ENCODE peak calls at places on chromosomes 1 and 21, in ten cellular contexts. T is WTC11, O is AG04450, N is fibroblast of the aortic adventitia, U is left ventricle myocardium inferior, M is PC-9, S is astrocyte of the spinal cord, R is heart left ventricle, Z is endothelial cell, C is astrocyte of the cerebellum. I is an unnamed sample.

GRCh38 chr1:36542962-36543515 is 60.3 kb upstream of the CSF3R start:
- DNase-seq in U (no peak), M (no peak), Z (peak), S (no peak), T (peak), C (no peak), N (no peak), O (no peak), R (no peak), I (no peak)

GRCh38 chr1:11970441-11971185 is 9.6 kb upstream of the MFN2 start:
- DNase-seq in C (no peak), Z (no peak), O (no peak), M (no peak), U (no peak), S (no peak), R (no peak), T (no peak), N (no peak), I (no peak)

GRCh38 chr1:211874521-211875347 is 44.2 kb upstream of the LPGAT1 start:
- DNase-seq in R (no peak), T (no peak), M (no peak), S (no peak), C (no peak), N (no peak), O (no peak), U (no peak), Z (no peak), I (no peak)

GRCh38 chr1:51756290-51756689 is 122.2 kb downstream of the NRDC start:
- DNase-seq in R (no peak), M (no peak), O (no peak), C (no peak), U (no peak), T (no peak), N (no peak), Z (no peak), S (no peak), I (no peak)

GRCh38 chr1:17439250-17440073 is at the start of gene RCC2:
- DNase-seq in Z (peak), M (peak), R (peak), S (peak), O (peak), U (peak), C (peak), T (peak), N (peak), I (peak)

GRCh38 chr1:180269848-180270766 is 40.0 kb downstream of the LHX4 start:
- DNase-seq in O (no peak), C (no peak), U (no peak), M (no peak), N (no peak), T (peak), R (no peak), S (no peak), Z (no peak), I (peak)

GRCh38 chr1:3548156-3548893 is 63.0 kb downstream of the MEGF6 start:
- DNase-seq in R (no peak), S (no peak), C (peak), N (peak), M (no peak), U (no peak), T (peak), Z (no peak), O (peak), I (peak)

GRCh38 chr21:39082656-39083376 is 100.4 kb downstream of the PSMG1 start:
- DNase-seq in U (no peak), M (no peak), T (peak), O (no peak), C (no peak), Z (no peak), S (no peak), R (no peak), N (no peak), I (no peak)

GRCh38 chr1:205294175-205294913 is 27.2 kb downstream of the NUAK2 start:
- DNase-seq in R (peak), T (peak), Z (no peak), S (peak), N (peak), M (peak), O (peak), C (no peak), U (no peak), I (peak)

GRCh38 chr1:101293461-101294045 is 56.7 kb downstream of the S1PR1 start:
- DNase-seq in Z (no peak), S (peak), M (no peak), C (peak), O (no peak), N (no peak), T (no peak), U (no peak), R (no peak), I (peak)

GRCh38 chr1:19717467-19717866 is 52.8 kb downstream of the HTR6 start:
- DNase-seq in O (no peak), R (no peak), C (no peak), S (no peak), M (no peak), U (no peak), Z (no peak), N (no peak), T (no peak), I (no peak)

GRCh38 chr1:97013904-97014303 is 292.3 kb downstream of the PTBP2 start:
- DNase-seq in U (no peak), T (no peak), C (peak), R (no peak), O (no peak), S (peak), N (peak), Z (no peak), M (no peak), I (peak)

GRCh38 chr1:94942171-94943128 is 15.5 kb upstream of the CNN3 start:
- DNase-seq in S (no peak), Z (no peak), T (no peak), O (no peak), N (peak), C (no peak), M (no peak), R (no peak), U (no peak), I (no peak)

GRCh38 chr1:82015444-82015843 is 214.7 kb downstream of the ADGRL2 start:
- DNase-seq in S (no peak), Z (no peak), N (no peak), R (no peak), C (no peak), M (no peak), U (no peak), T (no peak), O (no peak), I (no peak)

GRCh38 chr21:28423521-28423920 is 569.2 kb downstream of the LTN1 start:
- DNase-seq in C (no peak), M (no peak), Z (no peak), O (no peak), N (no peak), R (no peak), T (no peak), U (no peak), S (no peak), I (no peak)

GRCh38 chr1:199512037-199512710 is 515.3 kb upstream of the NR5A2 start:
- DNase-seq in R (no peak), O (no peak), N (no peak), U (no peak), C (no peak), M (no peak), S (no peak), Z (no peak), T (peak), I (no peak)

GRCh38 chr1:226425431-226426031 is 17.6 kb upstream of the PARP1 start:
- DNase-seq in Z (no peak), N (no peak), U (no peak), C (no peak), T (no peak), R (no peak), O (no peak), M (no peak), S (no peak), I (no peak)

GRCh38 chr1:154623358-154623757 is 15.4 kb upstream of the ADAR start:
- DNase-seq in M (no peak), Z (no peak), T (no peak), N (no peak), C (no peak), O (no peak), U (no peak), S (no peak), R (no peak), I (no peak)

GRCh38 chr21:27649323-27649722 is 682.4 kb upstream of the ADAMTS5 start:
- DNase-seq in R (no peak), U (no peak), N (peak), O (peak), M (no peak), T (no peak), C (peak), Z (no peak), S (peak), I (peak)

GRCh38 chr1:223803211-223803610 is 42.5 kb downstream of the TP53BP2 start:
- DNase-seq in U (no peak), T (no peak), C (no peak), O (no peak), R (no peak), S (no peak), M (no peak), Z (no peak), N (no peak), I (no peak)

GRCh38 chr1:3030663-3031381 is 9.6 kb downstream of the ACTRT2 start:
- DNase-seq in M (no peak), O (no peak), R (peak), C (no peak), U (no peak), Z (no peak), N (no peak), S (no peak), T (no peak), I (no peak)

GRCh38 chr1:203891950-203892349 is 30.6 kb downstream of the SNRPE start:
- DNase-seq in Z (no peak), T (no peak), O (no peak), C (no peak), S (no peak), N (no peak), R (no peak), U (no peak), M (no peak), I (peak)

GRCh38 chr1:7427901-7428300 is 343.2 kb upstream of the VAMP3 start:
- DNase-seq in C (no peak), U (no peak), S (no peak), N (no peak), R (peak), M (no peak), T (no peak), O (no peak), Z (peak), I (no peak)

GRCh38 chr1:164748253-164748899 is 189.4 kb downstream of the PBX1 start:
- DNase-seq in N (peak), U (peak), C (peak), Z (no peak), S (peak), M (peak), O (peak), R (no peak), T (no peak), I (peak)

GRCh38 chr1:41683681-41684500 is 199.4 kb upstream of the EDN2 start:
- DNase-seq in Z (no peak), C (no peak), M (peak), U (no peak), S (no peak), N (no peak), R (peak), O (no peak), T (no peak), I (no peak)

GRCh38 chr1:19635646-19636045 is 8.5 kb upstream of the NBL1 start:
- DNase-seq in S (no peak), O (no peak), T (no peak), M (no peak), C (no peak), N (peak), R (no peak), U (no peak), Z (no peak), I (peak)

GRCh38 chr1:85607126-85607912 is 26.8 kb downstream of the CCN1 start:
- DNase-seq in U (no peak), M (peak), C (peak), N (peak), R (no peak), Z (peak), S (peak), T (peak), O (peak), I (peak)

DNA sequence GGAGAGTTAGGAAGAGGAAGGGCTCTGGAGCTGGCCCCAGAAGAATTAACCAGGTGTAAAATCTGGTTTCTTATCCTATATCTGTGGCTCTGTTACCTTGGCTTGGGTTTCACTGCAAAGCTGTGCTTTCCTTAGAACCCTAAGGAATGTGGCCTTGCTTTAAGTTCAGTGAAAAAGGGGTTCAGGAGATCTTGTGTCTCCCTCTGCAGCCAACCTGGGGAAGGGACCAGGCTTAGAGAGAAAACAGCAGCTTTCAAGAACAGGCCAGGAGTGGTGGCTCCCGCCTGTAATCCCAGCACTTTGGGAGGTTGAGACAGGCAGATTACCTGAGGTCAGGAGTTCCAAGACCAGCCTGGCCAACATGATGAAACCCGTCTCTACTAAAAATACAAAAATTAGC is 16.1 kb upstream of the MYCL start:
- DNase-seq in M (no peak), S (no peak), C (no peak), N (no peak), U (no peak), R (no peak), O (no peak), T (peak), Z (no peak), I (no peak)
- TF ChIP-seq CTCF in M (no peak), S (no peak), C (peak), N (peak), U (no peak), R (no peak), O (peak), T (no peak), Z (no peak), I (no peak)

GRCh38 chr1:150221552-150221951 is 14.4 kb downstream of the ANP32E start:
- DNase-seq in C (no peak), O (no peak), U (no peak), Z (no peak), M (no peak), T (no peak), R (no peak), N (peak), S (peak), I (peak)
- TF ChIP-seq CTCF in C (peak), O (peak), U (peak), Z (peak), M (peak), T (peak), R (peak), N (peak), S (peak), I (peak)

GRCh38 chr1:186804669-186805068 is 24.1 kb upstream of the PLA2G4A start:
- DNase-seq in R (no peak), C (no peak), O (no peak), U (no peak), T (no peak), M (no peak), N (no peak), S (no peak), Z (no peak), I (no peak)

GRCh38 chr1:186802388-186802787 is 26.4 kb upstream of the PLA2G4A start:
- DNase-seq in O (no peak), R (no peak), M (no peak), Z (no peak), U (no peak), C (no peak), T (no peak), N (no peak), S (no peak), I (no peak)

GRCh38 chr1:186811892-186812291 is 16.9 kb upstream of the PLA2G4A start:
- DNase-seq in S (no peak), T (no peak), U (no peak), C (no peak), Z (no peak), R (no peak), O (no peak), N (peak), M (no peak), I (no peak)

GRCh38 chr1:186807162-186807561 is 21.6 kb upstream of the PLA2G4A start:
- DNase-seq in Z (no peak), U (no peak), S (no peak), C (no peak), M (no peak), T (no peak), N (no peak), R (no peak), O (no peak), I (no peak)

GRCh38 chr1:186806477-186806876 is 22.3 kb upstream of the PLA2G4A start:
- DNase-seq in N (peak), M (no peak), U (no peak), C (no peak), T (peak), Z (peak), R (no peak), S (no peak), O (no peak), I (peak)
- TF ChIP-seq CTCF in N (peak), M (no peak), U (peak), C (no peak), T (no peak), Z (peak), R (no peak), S (peak), O (peak), I (peak)

DNA sequence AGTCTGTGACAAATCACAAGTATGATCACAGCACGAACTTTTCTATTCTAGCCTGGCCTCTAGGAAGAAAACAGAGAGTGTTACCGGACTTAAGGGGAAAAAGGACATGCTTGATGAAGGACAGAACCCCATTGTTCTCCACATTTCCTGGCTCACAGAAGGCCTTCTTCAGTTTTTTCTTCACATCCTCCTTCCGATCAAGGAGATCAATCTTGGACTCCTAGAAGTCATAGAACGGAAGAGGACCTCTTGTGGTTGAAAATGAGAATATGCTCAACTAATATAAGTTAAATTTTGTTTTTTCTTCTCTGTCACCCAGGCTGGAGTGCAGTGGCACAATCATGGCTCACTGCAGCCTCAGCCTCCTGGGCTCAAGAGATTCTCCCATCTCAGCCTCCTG is 30.3 kb downstream of the YARS1 start:
- DNase-seq in R (no peak), C (no peak), Z (no peak), N (peak), U (no peak), O (no peak), S (no peak), M (no peak), T (no peak), I (peak)
- TF ChIP-seq CTCF in R (no peak), C (peak), Z (peak), N (peak), U (peak), O (peak), S (peak), M (peak), T (no peak), I (peak)

GRCh38 chr1:62341120-62341519 is 21.9 kb upstream of the KANK4 start:
- DNase-seq in N (no peak), C (no peak), M (no peak), Z (no peak), U (no peak), T (no peak), R (no peak), O (no peak), S (no peak), I (no peak)
- TF ChIP-seq CTCF in N (no peak), C (no peak), M (no peak), Z (no peak), U (no peak), T (no peak), R (no peak), O (no peak), S (no peak), I (no peak)

GRCh38 chr1:194318790-194319280 is 1132.4 kb upstream of the B3GALT2 start:
- DNase-seq in U (no peak), C (no peak), Z (no peak), T (no peak), M (no peak), R (no peak), N (no peak), O (no peak), S (no peak), I (no peak)

DNA sequence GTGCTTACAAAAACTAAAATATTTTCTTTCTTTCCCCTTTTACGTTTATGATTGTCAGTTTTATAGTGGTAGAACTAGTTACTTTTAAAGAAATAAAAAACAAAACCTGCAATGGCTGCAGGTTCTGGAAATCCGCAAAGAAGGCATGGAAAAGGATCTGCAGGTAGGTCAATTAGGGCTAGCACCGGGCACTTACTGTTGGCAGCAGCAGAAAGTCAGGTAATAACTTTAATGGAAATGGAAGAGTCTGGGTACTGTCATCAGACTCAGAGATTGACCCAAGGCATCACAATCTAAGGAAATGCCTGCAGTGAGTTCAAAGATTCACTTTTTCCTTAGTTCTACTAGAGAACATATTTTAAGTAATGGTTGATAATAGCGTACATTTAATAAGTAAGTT is 1136.3 kb upstream of the B3GALT2 start:
- DNase-seq in C (no peak), N (no peak), Z (no peak), U (no peak), O (no peak), S (no peak), M (no peak), R (no peak), T (no peak), I (no peak)
- TF ChIP-seq CTCF in C (no peak), N (no peak), Z (no peak), U (no peak), O (no peak), S (no peak), M (no peak), R (no peak), T (no peak), I (no peak)

DNA sequence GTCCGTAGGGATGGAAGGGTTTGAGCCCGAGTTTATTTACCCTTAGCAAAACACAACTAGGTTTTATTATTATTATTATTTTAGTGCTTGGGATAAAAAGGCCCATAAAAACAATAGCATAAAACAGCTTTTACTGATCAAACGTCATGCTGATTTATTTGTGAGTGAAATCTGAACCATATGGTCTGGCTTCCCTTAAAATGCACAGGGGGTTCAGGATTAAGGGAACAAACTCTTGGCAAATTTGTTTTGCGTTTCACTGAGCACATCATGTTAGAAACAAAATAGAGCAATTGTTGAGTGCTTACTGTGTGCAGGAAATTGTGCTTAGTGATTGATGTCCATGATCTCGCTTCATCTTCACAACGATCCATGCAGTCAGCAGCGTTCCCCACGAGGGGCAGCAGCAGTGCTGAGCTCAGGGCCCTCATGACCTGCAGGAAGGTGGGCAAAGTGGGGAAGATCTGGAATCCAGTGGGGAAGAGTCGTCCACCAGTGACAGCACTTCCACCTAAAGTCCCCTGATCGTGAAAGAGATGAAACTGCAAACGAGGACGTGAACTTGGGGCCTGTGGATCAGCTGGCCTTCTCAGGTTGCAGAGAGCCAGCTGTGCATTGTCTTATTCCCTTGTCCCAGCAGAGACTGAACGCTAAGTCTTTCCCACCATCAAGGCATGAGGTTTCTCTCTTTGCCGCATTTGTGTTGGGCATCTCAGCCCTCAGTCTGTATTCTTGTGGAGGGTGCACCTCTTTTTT is 71.1 kb downstream of the KIF26B start:
- DNase-seq in Z (no peak), C (no peak), N (no peak), S (no peak), T (no peak), U (no peak), O (no peak), M (no peak), R (no peak), I (no peak)
- TF ChIP-seq CTCF in Z (no peak), C (no peak), N (no peak), S (no peak), T (no peak), U (no peak), O (peak), M (no peak), R (no peak), I (no peak)

I was measured in fibroblast of pulmonary artery.